ENCODE peak calls at places on chromosomes 12 and 14, in seven cellular contexts. Q, F, L, Y, J, G and W are unnamed samples.

GRCh38 chr14:75709207-75709812 is 48.3 kb downstream of the TTLL5 start:
- DNase-seq in Q (peak; percentile 21), F (peak; percentile 70), L (peak; percentile 73), Y (peak; percentile 5), J (peak; percentile 82), G (peak; percentile 21), W (peak; percentile 82)

GRCh38 chr12:70736775-70737174 is 99.5 kb upstream of the PTPRB start:
- DNase-seq in Q (no peak), F (no peak), L (peak; percentile 50), Y (no peak), J (no peak), G (no peak), W (no peak)

GRCh38 chr14:68285421-68286179 is 466.0 kb downstream of the RAD51B start:
- DNase-seq in Q (peak; percentile 51), F (no peak), L (no peak), Y (peak; percentile 38), J (no peak), G (no peak), W (no peak)

GRCh38 chr12:54304187-54304810 is 3.5 kb upstream of the NFE2 start:
- DNase-seq in Q (no peak), F (no peak), L (peak; percentile 64), Y (no peak), J (peak; percentile 79), G (no peak), W (no peak)

GRCh38 chr12:57522019-57522886 is at the start of gene MBD6:
- DNase-seq in Q (peak; percentile 87), F (peak; percentile 95), L (peak; percentile 96), Y (peak; percentile 85), J (peak; percentile 90), G (peak; percentile 87), W (peak; percentile 86)

GRCh38 chr12:56081393-56082347 is 1.7 kb downstream of the ERBB3 start:
- DNase-seq in Q (no peak), F (peak; percentile 19), L (peak; percentile 78), Y (no peak), J (no peak), G (no peak), W (peak; percentile 81)

GRCh38 chr14:104723651-104724406 is at the start of gene ADSS1:
- DNase-seq in Q (peak; percentile 49), F (peak; percentile 77), L (peak; percentile 61), Y (peak; percentile 35), J (peak; percentile 60), G (peak; percentile 92), W (peak; percentile 54)

GRCh38 chr12:54588892-54589291 is 433 bp upstream of the PPP1R1A start:
- DNase-seq in Q (no peak), F (no peak), L (no peak), Y (no peak), J (no peak), G (no peak), W (no peak)